ENCODE peak calls at places on chromosomes 2 and 18, in six cellular contexts. O is uterus, Y is right lobe of liver, M is hepatocyte, V is OCI-LY7, D is H1. I is an unnamed sample.

GRCh38 chr2:96084006-96084857 is 32.1 kb downstream of the ADRA2B start:
- DNase-seq in O (no peak), Y (no peak), M (no peak), V (no peak), D (peak; percentile 38), I (no peak)

GRCh38 chr2:219441451-219442205 is 7.0 kb downstream of the SPEG start:
- DNase-seq in O (peak; percentile 74), Y (no peak), M (peak; percentile 82), V (peak; percentile 32), D (peak; percentile 68), I (no peak)

GRCh38 chr2:96485751-96486643 is 19.2 kb downstream of the NEURL3 start:
- DNase-seq in O (peak; percentile 59), Y (peak; percentile 79), M (peak; percentile 66), V (peak; percentile 5), D (peak; percentile 69), I (peak; percentile 75)

GRCh38 chr2:94873362-94874276 is 2.4 kb downstream of the TEKT4 start:
- DNase-seq in O (no peak), Y (no peak), M (no peak), V (no peak), D (no peak), I (no peak)

GRCh38 chr18:23377669-23378469 is 75.2 kb upstream of the RIOK3 start:
- DNase-seq in O (no peak), Y (no peak), M (peak; percentile 75), V (no peak), D (no peak), I (no peak)

GRCh38 chr2:152730591-152731333 is 12.3 kb downstream of the ARL6IP6 start:
- DNase-seq in O (no peak), Y (no peak), M (no peak), V (peak; percentile 9), D (no peak), I (no peak)

GRCh38 chr2:5190023-5190422 is 502.2 kb upstream of the SOX11 start:
- DNase-seq in O (no peak), Y (no peak), M (no peak), V (no peak), D (no peak), I (no peak)

GRCh38 chr2:134281815-134282419 is 28.0 kb downstream of the MGAT5 start:
- DNase-seq in O (no peak), Y (no peak), M (no peak), V (no peak), D (no peak), I (no peak)

GRCh38 chr2:224999784-225000183 is 42.5 kb downstream of the DOCK10 start:
- DNase-seq in O (no peak), Y (no peak), M (no peak), V (no peak), D (no peak), I (no peak)

GRCh38 chr18:48194787-48195186 is 214.4 kb downstream of the ZBTB7C start:
- DNase-seq in O (no peak), Y (no peak), M (no peak), V (no peak), D (no peak), I (no peak)

GRCh38 chr2:195486987-195487644 is 169.9 kb upstream of the SLC39A10 start:
- DNase-seq in O (no peak), Y (no peak), M (peak; percentile 40), V (peak; percentile 31), D (no peak), I (no peak)

GRCh38 chr2:175964195-175964594 is 37.9 kb downstream of the LNPK start:
- DNase-seq in O (no peak), Y (no peak), M (no peak), V (peak; percentile 4), D (no peak), I (no peak)

GRCh38 chr2:19351499-19351898 is 6.9 kb downstream of the OSR1 start:
- DNase-seq in O (no peak), Y (no peak), M (no peak), V (no peak), D (no peak), I (no peak)

GRCh38 chr2:148930046-148930775 is 55.2 kb downstream of the KIF5C start:
- DNase-seq in O (no peak), Y (no peak), M (peak; percentile 17), V (no peak), D (no peak), I (no peak)

GRCh38 chr2:200939832-200940231 is 23.6 kb downstream of the ORC2 start:
- DNase-seq in O (no peak), Y (no peak), M (no peak), V (no peak), D (no peak), I (no peak)

GRCh38 chr2:216315817-216316603 is 56.3 kb downstream of the MARCHF4 start:
- DNase-seq in O (no peak), Y (peak; percentile 39), M (peak; percentile 56), V (no peak), D (no peak), I (no peak)

DNA sequence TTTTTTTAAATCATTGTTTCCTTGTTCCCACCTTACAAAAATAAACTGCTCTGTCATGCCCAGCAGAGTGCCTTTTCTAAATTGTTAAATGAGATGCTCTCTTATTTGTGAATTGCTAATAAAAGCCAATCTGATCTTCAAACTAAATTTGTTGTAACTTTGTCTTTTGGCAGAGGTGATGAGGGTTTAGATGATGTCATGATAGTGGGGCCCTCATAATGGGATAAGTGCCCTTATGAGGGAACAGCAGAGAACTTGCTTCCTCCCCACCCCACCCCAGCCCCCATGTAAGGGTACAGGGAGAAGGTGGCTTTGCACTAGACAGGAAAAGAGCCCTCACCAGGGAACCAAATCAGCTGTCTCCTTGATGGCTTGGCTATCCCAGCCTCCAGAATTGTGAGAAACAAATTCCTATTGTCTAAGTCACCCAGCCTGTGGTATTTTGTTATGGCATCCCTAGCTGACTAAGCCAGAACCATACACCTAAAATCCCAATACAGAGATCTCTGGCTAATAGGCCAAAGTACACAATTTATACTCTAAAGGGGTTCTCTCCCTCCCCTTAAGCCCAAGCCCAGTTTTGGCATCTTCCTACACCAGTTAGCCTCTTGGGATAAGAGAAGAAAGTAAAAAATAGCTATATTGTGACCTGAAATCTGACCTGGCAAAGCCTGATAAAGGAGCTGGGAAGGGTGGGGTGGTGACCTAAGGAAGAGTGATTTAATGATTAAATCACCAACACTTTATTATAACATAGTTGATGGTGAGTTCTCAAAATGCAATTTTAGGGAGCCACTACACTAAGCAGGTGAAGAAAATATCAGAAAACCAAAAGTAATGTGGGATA is 40.3 kb upstream of the HNRNPA3 start:
- DNase-seq in O (no peak), Y (no peak), M (no peak), V (no peak), D (no peak), I (no peak)
- H3K4me1 ChIP-seq in O (no peaks in the 10 kb centered on the region), Y (no peaks in the 10 kb centered on the region), M (peaks cover 15% of the 10 kb centered on the region), V (peaks cover 5% of the 10 kb centered on the region), D (peaks cover 1% of the 10 kb centered on the region), I (peaks cover 15% of the 10 kb centered on the region)

DNA sequence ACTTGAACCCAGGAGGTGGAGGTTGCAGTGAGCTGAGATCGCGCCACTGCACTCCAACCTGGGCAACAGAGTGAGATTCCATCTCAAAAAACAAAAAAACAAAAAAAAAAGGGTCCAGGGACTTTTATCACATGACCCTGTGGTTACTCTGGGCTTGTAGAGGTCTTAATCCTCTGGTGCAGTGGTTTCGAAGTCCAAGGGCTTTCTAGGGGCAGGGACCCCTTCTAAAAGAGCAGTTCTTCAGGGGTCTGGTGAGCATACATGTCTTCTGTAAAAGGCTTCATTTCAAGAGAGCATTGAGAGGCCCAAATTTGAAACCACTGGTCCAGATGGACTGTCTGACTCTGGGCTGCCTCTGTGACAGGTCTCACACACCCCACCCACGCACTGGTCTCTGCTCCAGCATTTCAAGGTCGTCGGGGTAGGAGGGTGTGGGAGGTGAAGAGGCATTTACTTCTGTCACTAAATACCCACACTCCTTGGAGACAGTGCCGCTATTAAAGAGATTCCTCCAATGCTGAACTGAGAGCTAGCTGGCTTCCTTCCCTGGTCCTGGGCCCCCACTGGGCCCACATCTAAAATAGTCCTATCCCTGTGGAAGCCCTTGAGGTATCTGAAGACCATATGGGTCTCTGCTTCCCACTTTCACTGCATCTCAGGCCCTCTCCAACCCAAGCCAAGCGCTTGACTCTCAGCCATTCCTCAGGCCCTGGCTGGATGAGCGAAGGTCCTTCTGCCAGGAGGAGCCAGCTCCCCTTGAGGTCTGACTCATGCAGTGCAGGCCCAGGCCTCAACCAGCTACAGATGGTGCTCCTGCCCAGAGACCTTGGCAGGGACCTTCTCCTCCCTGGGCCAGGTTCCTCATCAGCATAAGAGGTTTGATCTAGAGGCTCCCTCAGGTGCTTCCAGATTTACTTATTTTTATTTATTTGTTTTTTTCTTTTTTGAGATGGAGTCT is 44.8 kb downstream of the PAX8 start:
- DNase-seq in O (no peak), Y (no peak), M (peak; percentile 56), V (peak; percentile 33), D (no peak), I (peak; percentile 58)
- TF ChIP-seq CTCF in O (no peak), Y (no peak), M (no peak), V (no peak), D (peak; percentile 7), I (peak; percentile 11)

GRCh38 chr18:77058186-77058847 is 74.3 kb downstream of the MBP start:
- DNase-seq in O (peak; percentile 81), Y (no peak), M (no peak), V (no peak), D (no peak), I (peak; percentile 82)

GRCh38 chr18:77061946-77062517 is 70.6 kb downstream of the MBP start:
- DNase-seq in O (no peak), Y (no peak), M (no peak), V (peak; percentile 54), D (no peak), I (peak; percentile 38)

GRCh38 chr18:77057043-77057442 is 75.5 kb downstream of the MBP start:
- DNase-seq in O (no peak), Y (no peak), M (no peak), V (no peak), D (no peak), I (peak; percentile 58)

GRCh38 chr18:77061291-77061945 is 71.2 kb downstream of the MBP start:
- DNase-seq in O (no peak), Y (no peak), M (no peak), V (no peak), D (no peak), I (no peak)

DNA sequence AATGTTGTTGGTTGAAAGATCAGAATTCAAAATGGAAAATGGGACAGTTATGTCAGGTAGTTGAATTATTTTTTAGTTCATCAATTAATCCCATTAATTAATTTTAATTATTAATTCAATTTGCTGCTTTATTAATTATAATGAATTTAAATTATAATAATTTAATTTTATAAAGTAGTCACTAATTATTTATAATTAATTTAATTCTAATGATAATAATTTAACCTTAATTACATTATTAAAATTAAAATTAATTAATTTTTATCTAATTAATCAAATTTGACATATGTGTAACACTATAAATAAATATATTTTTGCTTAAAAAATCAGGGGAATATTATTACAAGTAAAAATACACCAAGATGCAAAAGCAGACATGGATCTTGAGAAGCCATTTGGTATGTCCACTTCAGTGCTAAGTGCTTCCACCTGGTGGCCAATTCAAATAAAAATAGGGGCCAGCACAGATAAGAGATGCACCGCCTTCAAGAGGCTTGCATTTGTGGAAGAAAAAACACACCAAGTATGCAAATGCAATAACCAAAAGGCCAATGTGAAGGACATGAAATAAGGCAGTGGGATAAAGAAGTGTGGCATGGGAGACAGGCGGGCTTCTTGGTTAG is 73.2 kb downstream of the MBP start:
- DNase-seq in O (no peak), Y (no peak), M (peak; percentile 72), V (peak; percentile 55), D (no peak), I (peak; percentile 55)
- H3K4me1 ChIP-seq in O (no peaks in the 10 kb centered on the region), Y (peaks cover 30% of the 10 kb centered on the region), M (peaks cover 24% of the 10 kb centered on the region), V (peaks cover 65% of the 10 kb centered on the region), D (peaks cover 15% of the 10 kb centered on the region), I (peaks cover 44% of the 10 kb centered on the region)

GRCh38 chr18:66819235-66819634 is 215.3 kb upstream of the CDH19 start:
- DNase-seq in O (no peak), Y (no peak), M (no peak), V (no peak), D (no peak), I (no peak)
- TF ChIP-seq CTCF in O (no peak), Y (peak; percentile 33), M (no peak), V (peak; percentile 23), D (no peak), I (peak; percentile 22)

I was measured in testis.